ENCODE peak calls at places on chromosomes 13 and 19, in five cellular contexts. One of them, this sample, is unnamed.

GRCh38 chr13:34034411-34034810 is 216.5 kb downstream of the RFC3 start:
- DNase-seq in foreskin fibroblast: peak
- DNase-seq in breast epithelium: no peak
- DNase-seq in GM10248: no peak
- DNase-seq in mucosa of descending colon: no peak
- DNase-seq in this sample: no peak

GRCh38 chr13:96044238-96044637 is 9.0 kb downstream of the UGGT2 start:
- DNase-seq in breast epithelium: no peak
- DNase-seq in mucosa of descending colon: no peak
- DNase-seq in foreskin fibroblast: no peak
- DNase-seq in GM10248: no peak
- DNase-seq in this sample: no peak

GRCh38 chr13:87684850-87685735 is 13.9 kb downstream of the SLITRK5 start:
- DNase-seq in foreskin fibroblast: no peak
- DNase-seq in breast epithelium: no peak
- DNase-seq in GM10248: no peak
- DNase-seq in mucosa of descending colon: no peak
- DNase-seq in this sample: no peak

GRCh38 chr19:11446652-11447301 is 11.3 kb downstream of the PRKCSH start:
- DNase-seq in foreskin fibroblast: no peak
- DNase-seq in GM10248: peak
- DNase-seq in mucosa of descending colon: peak
- DNase-seq in breast epithelium: no peak
- DNase-seq in this sample: no peak

GRCh38 chr13:83221813-83222241 is 660.4 kb downstream of the SLITRK1 start:
- DNase-seq in breast epithelium: no peak
- DNase-seq in foreskin fibroblast: peak
- DNase-seq in mucosa of descending colon: no peak
- DNase-seq in GM10248: no peak
- DNase-seq in this sample: no peak

GRCh38 chr19:56087647-56088346 is 33.3 kb downstream of the ZNF787 start:
- DNase-seq in breast epithelium: no peak
- DNase-seq in mucosa of descending colon: no peak
- DNase-seq in foreskin fibroblast: no peak
- DNase-seq in GM10248: no peak
- DNase-seq in this sample: no peak

GRCh38 chr19:35986664-35987570 is 8.1 kb upstream of the SDHAF1 start:
- DNase-seq in GM10248: peak
- DNase-seq in foreskin fibroblast: no peak
- DNase-seq in breast epithelium: no peak
- DNase-seq in mucosa of descending colon: peak
- DNase-seq in this sample: peak

GRCh38 chr13:98570929-98571372 is 6.0 kb downstream of the STK24 start:
- DNase-seq in foreskin fibroblast: no peak
- DNase-seq in GM10248: peak
- DNase-seq in mucosa of descending colon: peak
- DNase-seq in breast epithelium: no peak
- DNase-seq in this sample: peak

GRCh38 chr13:81089758-81090157 is 748.8 kb upstream of the SPRY2 start:
- DNase-seq in mucosa of descending colon: no peak
- DNase-seq in breast epithelium: no peak
- DNase-seq in GM10248: no peak
- DNase-seq in foreskin fibroblast: no peak
- DNase-seq in this sample: no peak

GRCh38 chr19:51101171-51101865 is 6.9 kb downstream of the CTU1 start:
- DNase-seq in breast epithelium: no peak
- DNase-seq in foreskin fibroblast: peak
- DNase-seq in mucosa of descending colon: no peak
- DNase-seq in GM10248: no peak
- DNase-seq in this sample: no peak

GRCh38 chr13:72751220-72751619 is 23.5 kb downstream of the BORA start:
- DNase-seq in foreskin fibroblast: no peak
- DNase-seq in breast epithelium: no peak
- DNase-seq in GM10248: no peak
- DNase-seq in mucosa of descending colon: no peak
- DNase-seq in this sample: no peak

GRCh38 chr19:46614114-46614701 is 10.7 kb downstream of the PTGIR start:
- DNase-seq in GM10248: peak
- DNase-seq in foreskin fibroblast: peak
- DNase-seq in mucosa of descending colon: peak
- DNase-seq in breast epithelium: peak
- DNase-seq in this sample: peak

GRCh38 chr13:19665427-19665859 is 32.0 kb downstream of the MPHOSPH8 start:
- DNase-seq in breast epithelium: no peak
- DNase-seq in foreskin fibroblast: no peak
- DNase-seq in GM10248: no peak
- DNase-seq in mucosa of descending colon: no peak
- DNase-seq in this sample: no peak

GRCh38 chr13:42048323-42048624 is 174 bp upstream of the DGKH start:
- DNase-seq in GM10248: no peak
- DNase-seq in foreskin fibroblast: no peak
- DNase-seq in breast epithelium: no peak
- DNase-seq in mucosa of descending colon: no peak
- DNase-seq in this sample: no peak

GRCh38 chr13:24539500-24540165 is 27.1 kb upstream of the PARP4 start:
- DNase-seq in foreskin fibroblast: no peak
- DNase-seq in breast epithelium: no peak
- DNase-seq in GM10248: no peak
- DNase-seq in mucosa of descending colon: no peak
- DNase-seq in this sample: no peak

GRCh38 chr13:24541127-24541475 is 28.5 kb upstream of the PARP4 start:
- DNase-seq in foreskin fibroblast: no peak
- DNase-seq in breast epithelium: no peak
- DNase-seq in mucosa of descending colon: no peak
- DNase-seq in GM10248: no peak
- DNase-seq in this sample: no peak

GRCh38 chr13:24540236-24541126 is 27.9 kb upstream of the PARP4 start:
- DNase-seq in mucosa of descending colon: peak
- DNase-seq in GM10248: peak
- DNase-seq in breast epithelium: no peak
- DNase-seq in foreskin fibroblast: no peak
- DNase-seq in this sample: no peak
- TF ChIP-seq CTCF in mucosa of descending colon: no peak
- TF ChIP-seq CTCF in GM10248: peak
- TF ChIP-seq CTCF in breast epithelium: no peak
- TF ChIP-seq CTCF in foreskin fibroblast: no peak
- TF ChIP-seq CTCF in this sample: peak

GRCh38 chr13:113577881-113578435 is 6.6 kb upstream of the TFDP1 start:
- DNase-seq in foreskin fibroblast: no peak
- DNase-seq in mucosa of descending colon: no peak
- DNase-seq in breast epithelium: no peak
- DNase-seq in GM10248: no peak
- DNase-seq in this sample: no peak

GRCh38 chr13:113582841-113583631 is 1.5 kb upstream of the TFDP1 start:
- DNase-seq in mucosa of descending colon: peak
- DNase-seq in foreskin fibroblast: peak
- DNase-seq in breast epithelium: no peak
- DNase-seq in GM10248: no peak
- DNase-seq in this sample: no peak

GRCh38 chr13:113581871-113582270 is 2.7 kb upstream of the TFDP1 start:
- DNase-seq in GM10248: no peak
- DNase-seq in breast epithelium: no peak
- DNase-seq in foreskin fibroblast: no peak
- DNase-seq in mucosa of descending colon: no peak
- DNase-seq in this sample: no peak

GRCh38 chr13:113576597-113576996 is 8.0 kb upstream of the TFDP1 start:
- DNase-seq in GM10248: no peak
- DNase-seq in breast epithelium: no peak
- DNase-seq in foreskin fibroblast: no peak
- DNase-seq in mucosa of descending colon: no peak
- DNase-seq in this sample: no peak

DNA sequence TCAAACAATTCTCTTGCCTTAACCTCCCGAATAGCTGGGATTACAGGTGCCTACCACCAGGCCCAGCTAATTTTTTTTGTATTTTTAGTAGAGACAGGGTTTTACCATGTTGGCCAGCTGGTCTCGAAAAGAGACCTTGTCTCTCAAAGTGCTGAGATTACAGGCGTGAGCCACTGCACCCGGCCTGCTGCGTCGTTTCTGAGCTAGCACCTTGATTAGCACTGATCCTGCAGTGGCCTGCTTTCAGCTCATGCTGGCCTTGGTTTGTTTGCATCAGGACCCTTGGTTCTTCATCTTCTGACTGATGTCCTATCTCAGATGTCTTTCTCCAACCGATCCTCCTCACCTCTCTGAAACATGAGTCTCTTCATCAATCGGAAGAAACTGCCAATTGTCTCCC is 4.9 kb upstream of the TFDP1 start:
- DNase-seq in mucosa of descending colon: no peak
- DNase-seq in GM10248: no peak
- DNase-seq in foreskin fibroblast: no peak
- DNase-seq in breast epithelium: no peak
- DNase-seq in this sample: no peak
- TF ChIP-seq CTCF in mucosa of descending colon: no peak
- TF ChIP-seq CTCF in GM10248: no peak
- TF ChIP-seq CTCF in foreskin fibroblast: no peak
- TF ChIP-seq CTCF in breast epithelium: no peak
- TF ChIP-seq CTCF in this sample: no peak

GRCh38 chr13:50389726-50390125 is 374.5 kb downstream of the KCNRG start:
- DNase-seq in foreskin fibroblast: no peak
- DNase-seq in GM10248: no peak
- DNase-seq in breast epithelium: no peak
- DNase-seq in mucosa of descending colon: no peak
- DNase-seq in this sample: no peak
- TF ChIP-seq CTCF in foreskin fibroblast: no peak
- TF ChIP-seq CTCF in GM10248: no peak
- TF ChIP-seq CTCF in breast epithelium: no peak
- TF ChIP-seq CTCF in mucosa of descending colon: no peak
- TF ChIP-seq CTCF in this sample: no peak

GRCh38 chr13:21240586-21240985 is 64.1 kb downstream of the MRPL57 start:
- DNase-seq in mucosa of descending colon: no peak
- DNase-seq in foreskin fibroblast: peak
- DNase-seq in GM10248: no peak
- DNase-seq in breast epithelium: no peak
- DNase-seq in this sample: no peak

GRCh38 chr13:21238267-21238666 is 61.8 kb downstream of the MRPL57 start:
- DNase-seq in GM10248: no peak
- DNase-seq in mucosa of descending colon: no peak
- DNase-seq in breast epithelium: no peak
- DNase-seq in foreskin fibroblast: no peak
- DNase-seq in this sample: no peak

GRCh38 chr13:21243843-21244184 is 67.4 kb downstream of the MRPL57 start:
- DNase-seq in mucosa of descending colon: no peak
- DNase-seq in breast epithelium: no peak
- DNase-seq in GM10248: no peak
- DNase-seq in foreskin fibroblast: no peak
- DNase-seq in this sample: no peak

GRCh38 chr13:21243045-21243842 is 66.8 kb downstream of the MRPL57 start:
- DNase-seq in mucosa of descending colon: peak
- DNase-seq in GM10248: no peak
- DNase-seq in foreskin fibroblast: peak
- DNase-seq in breast epithelium: no peak
- DNase-seq in this sample: no peak

DNA sequence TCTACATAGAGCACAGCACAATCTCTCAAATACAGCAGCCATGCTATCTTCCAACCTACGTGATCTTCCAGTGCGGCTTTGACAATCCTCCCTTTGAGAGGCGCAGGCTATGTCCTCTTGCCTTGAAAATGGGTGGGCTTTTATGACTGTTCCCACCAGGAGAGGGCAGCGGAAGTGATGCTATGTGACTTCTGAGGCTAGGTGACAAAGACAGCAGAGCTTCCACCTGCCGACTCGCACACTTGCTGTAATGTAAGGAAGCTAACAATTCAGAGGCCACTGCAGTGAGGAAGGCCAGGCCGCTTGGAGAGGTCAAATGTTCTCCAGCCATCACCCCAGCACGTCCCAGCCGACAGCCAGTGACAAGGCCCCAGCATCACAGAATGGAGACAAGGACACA is 65.8 kb downstream of the MRPL57 start:
- DNase-seq in foreskin fibroblast: no peak
- DNase-seq in mucosa of descending colon: no peak
- DNase-seq in breast epithelium: no peak
- DNase-seq in GM10248: no peak
- DNase-seq in this sample: no peak
- TF ChIP-seq CTCF in foreskin fibroblast: no peak
- TF ChIP-seq CTCF in mucosa of descending colon: no peak
- TF ChIP-seq CTCF in breast epithelium: no peak
- TF ChIP-seq CTCF in GM10248: no peak
- TF ChIP-seq CTCF in this sample: no peak

GRCh38 chr13:94236876-94237275 is 242.6 kb downstream of the DCT start:
- DNase-seq in GM10248: no peak
- DNase-seq in mucosa of descending colon: no peak
- DNase-seq in breast epithelium: no peak
- DNase-seq in foreskin fibroblast: no peak
- DNase-seq in this sample: no peak
- TF ChIP-seq CTCF in GM10248: no peak
- TF ChIP-seq CTCF in mucosa of descending colon: no peak
- TF ChIP-seq CTCF in breast epithelium: no peak
- TF ChIP-seq CTCF in foreskin fibroblast: no peak
- TF ChIP-seq CTCF in this sample: no peak

DNA sequence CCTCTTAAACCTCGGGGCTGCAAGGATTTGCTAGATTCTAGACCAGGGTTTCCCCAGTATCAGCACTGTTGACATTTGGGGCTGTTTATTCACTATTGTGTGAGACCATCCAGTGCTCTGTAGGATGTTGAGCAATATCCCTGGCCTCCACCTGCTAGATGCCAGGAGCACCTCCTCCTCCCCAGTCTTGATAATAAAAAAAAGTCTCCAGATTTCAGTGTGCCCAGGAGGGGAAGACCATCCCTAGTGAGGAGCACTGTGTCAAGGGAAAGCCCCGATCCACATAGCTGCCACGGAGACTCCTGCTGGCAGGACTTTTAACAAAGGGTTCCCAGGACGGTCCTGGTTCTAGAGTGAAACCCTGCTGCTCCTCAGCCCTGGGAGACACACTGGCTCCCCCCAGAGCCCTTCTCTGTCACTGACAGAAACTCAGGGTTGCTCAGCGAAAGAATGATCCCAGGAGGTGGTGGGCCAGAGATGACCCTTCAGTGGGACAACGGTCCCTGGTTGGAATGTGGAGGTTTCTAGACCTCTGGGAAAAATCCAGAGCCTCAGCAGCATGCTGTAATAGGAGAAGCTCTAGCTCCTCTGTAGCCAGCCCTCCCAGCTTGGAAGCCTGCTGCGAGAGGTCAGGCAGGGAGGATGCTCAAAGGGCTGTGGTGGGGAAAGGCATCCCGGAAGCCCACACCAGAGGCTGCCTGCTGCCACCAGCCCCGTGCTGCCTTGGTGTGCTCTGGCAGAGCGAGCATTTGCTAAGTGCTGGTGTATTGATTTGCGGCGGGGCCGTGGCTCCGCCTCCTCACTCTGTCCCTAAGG is 20.3 kb downstream of the LYL1 start:
- DNase-seq in GM10248: no peak
- DNase-seq in breast epithelium: no peak
- DNase-seq in foreskin fibroblast: no peak
- DNase-seq in mucosa of descending colon: no peak
- DNase-seq in this sample: no peak
- TF ChIP-seq CTCF in GM10248: peak
- TF ChIP-seq CTCF in breast epithelium: no peak
- TF ChIP-seq CTCF in foreskin fibroblast: peak
- TF ChIP-seq CTCF in mucosa of descending colon: no peak
- TF ChIP-seq CTCF in this sample: peak